ENCODE peak calls at places on chromosomes 4 and X, in four cellular contexts. U, Q, J and R are unnamed samples.

GRCh38 chrX:28910501-28910900 is 323.3 kb downstream of the IL1RAPL1 start:
- DNase-seq in U (no peak), Q (no peak), J (no peak), R (no peak)

GRCh38 chr4:112381996-112382692 is 85.0 kb downstream of the ALPK1 start:
- DNase-seq in U (no peak), Q (no peak), J (no peak), R (no peak)

GRCh38 chrX:130109429-130110378 is 593 bp downstream of the ELF4 start:
- DNase-seq in U (peak), Q (peak), J (no peak), R (no peak)

GRCh38 chr4:100289530-100289888 is 99.2 kb upstream of the DDIT4L start:
- DNase-seq in U (no peak), Q (no peak), J (no peak), R (no peak)

GRCh38 chr4:126986828-126987227 is 645.9 kb upstream of the INTU start:
- DNase-seq in U (no peak), Q (no peak), J (no peak), R (no peak)

GRCh38 chr4:169439244-169439643 is 168.5 kb upstream of the SH3RF1 start:
- DNase-seq in U (no peak), Q (no peak), J (no peak), R (no peak)

GRCh38 chr4:128776794-128777216 is 32.7 kb upstream of the JADE1 start:
- DNase-seq in U (no peak), Q (no peak), J (no peak), R (no peak)

GRCh38 chrX:1223253-1223621 is 10.8 kb upstream of the CRLF2 start:
- DNase-seq in U (no peak), Q (no peak), J (no peak), R (no peak)

GRCh38 chrX:20431486-20431885 is 164.8 kb upstream of the RPS6KA3 start:
- DNase-seq in U (no peak), Q (no peak), J (peak), R (no peak)

GRCh38 chrX:20432746-20433374 is 166.2 kb upstream of the RPS6KA3 start:
- DNase-seq in U (no peak), Q (no peak), J (peak), R (no peak)

GRCh38 chrX:20433376-20433775 is 166.7 kb upstream of the RPS6KA3 start:
- DNase-seq in U (no peak), Q (no peak), J (no peak), R (no peak)

GRCh38 chrX:20435913-20436312 is 169.2 kb upstream of the RPS6KA3 start:
- DNase-seq in U (no peak), Q (no peak), J (peak), R (no peak)

GRCh38 chrX:20432048-20432447 is 165.3 kb upstream of the RPS6KA3 start:
- DNase-seq in U (no peak), Q (no peak), J (no peak), R (no peak)
- TF ChIP-seq ELF4 in U (no peak), Q (no peak), J (no peak), R (no peak)

DNA sequence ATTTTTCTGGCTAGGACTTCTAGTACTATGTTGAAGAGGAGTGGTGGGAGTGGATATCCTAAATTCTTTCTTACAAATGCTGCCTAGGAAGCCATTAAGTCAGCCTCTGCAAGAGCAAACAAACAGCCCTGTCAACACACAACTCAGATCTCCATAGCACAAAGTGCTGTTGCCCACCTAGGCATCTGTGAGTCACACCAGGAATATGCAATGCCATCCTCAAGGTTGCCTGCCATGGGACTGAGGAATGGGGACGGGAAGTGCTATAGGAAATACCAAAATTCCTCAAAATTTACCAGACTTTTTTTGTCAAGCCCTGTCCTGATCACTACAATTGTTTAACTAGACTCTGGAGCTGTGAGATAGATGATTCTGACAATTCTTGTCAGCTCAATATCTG is 466.8 kb downstream of the FSTL5 start:
- DNase-seq in U (no peak), Q (no peak), J (no peak), R (no peak)
- TF ChIP-seq ELF4 in U (no peak), Q (no peak), J (no peak), R (no peak)

GRCh38 chrX:42824541-42824940 is 46.6 kb upstream of the PPP1R2C start:
- DNase-seq in U (no peak), Q (no peak), J (no peak), R (no peak)
- TF ChIP-seq ELF4 in U (no peak), Q (no peak), J (no peak), R (no peak)

GRCh38 chr4:69718376-69719293 is 41.8 kb downstream of the SULT1B1 start:
- DNase-seq in U (no peak), Q (no peak), J (no peak), R (no peak)
- TF ChIP-seq ELF4 in U (no peak), Q (no peak), J (no peak), R (no peak)

GRCh38 chr4:83255584-83255983 is 29.0 kb downstream of the COQ2 start:
- DNase-seq in U (no peak), Q (no peak), J (no peak), R (peak)

GRCh38 chr4:83251074-83251835 is 33.3 kb downstream of the COQ2 start:
- DNase-seq in U (no peak), Q (no peak), J (no peak), R (no peak)

GRCh38 chr4:83248486-83248885 is 36.1 kb downstream of the COQ2 start:
- DNase-seq in U (no peak), Q (no peak), J (no peak), R (no peak)

GRCh38 chr4:83250666-83251065 is 33.9 kb downstream of the COQ2 start:
- DNase-seq in U (no peak), Q (no peak), J (no peak), R (no peak)

GRCh38 chr4:83252782-83253405 is 31.7 kb downstream of the COQ2 start:
- DNase-seq in U (peak), Q (peak), J (peak), R (peak)
- TF ChIP-seq ELF4 in U (no peak), Q (no peak), J (no peak), R (no peak)

DNA sequence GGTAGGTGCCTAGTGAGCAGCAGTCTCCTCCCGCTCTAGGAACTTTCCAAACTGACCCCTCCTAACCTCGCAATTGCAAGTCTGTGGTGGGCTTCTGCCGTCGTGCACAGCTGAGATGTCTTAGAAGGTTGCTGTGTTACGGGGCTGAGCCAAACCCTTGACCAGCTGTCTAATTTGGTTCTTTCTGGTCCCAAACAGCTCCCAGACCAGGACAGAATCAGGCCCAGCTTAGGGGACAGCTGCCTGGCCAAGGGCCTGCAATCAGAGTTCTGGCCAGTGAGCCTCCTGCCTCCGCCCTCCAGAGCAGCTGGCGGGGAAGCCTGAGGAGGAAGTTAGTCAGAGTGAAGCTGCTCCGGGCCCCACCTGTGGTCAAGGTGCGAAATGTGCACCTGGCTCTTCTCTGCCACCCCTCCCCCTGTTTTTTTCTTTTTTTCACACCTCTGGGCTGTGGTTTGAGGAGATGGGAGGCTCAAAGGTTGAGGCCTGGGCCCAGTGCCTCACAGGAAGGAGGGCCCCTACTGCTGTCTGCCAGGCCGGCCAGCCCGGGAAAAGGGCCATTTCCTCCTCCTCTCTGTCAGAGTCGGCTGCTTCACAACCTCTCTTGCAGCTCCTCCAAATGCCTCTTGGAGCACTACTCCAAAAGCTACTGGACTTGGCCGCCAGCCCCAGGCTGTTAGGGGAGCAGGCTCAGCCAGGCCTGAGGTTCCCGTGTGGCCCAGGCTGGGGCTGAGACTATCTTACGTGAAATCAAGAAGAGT is 4.2 kb upstream of the CXCR3 start:
- DNase-seq in U (peak), Q (peak), J (peak), R (peak)
- TF ChIP-seq ELF4 in U (no peak), Q (no peak), J (no peak), R (no peak)